ENCODE peak calls at places on chromosomes 13 and 19, in ten cellular contexts. One of them, this sample, is unnamed.

GRCh38 chr19:39826311-39826945 is 7.5 kb downstream of the DYRK1B start:
- DNase-seq in mammary epithelial cell: no peak
- DNase-seq in WERI-Rb-1: no peak
- DNase-seq in tibial nerve: no peak
- DNase-seq in neural progenitor cell: no peak
- DNase-seq in left lung: no peak
- DNase-seq in ascending aorta: no peak
- DNase-seq in fibroblast of lung: no peak
- DNase-seq in psoas muscle: peak; percentile 57
- DNase-seq in colonic mucosa: no peak
- DNase-seq in this sample: no peak

GRCh38 chr13:25375727-25376358 is 4.1 kb downstream of the ATP8A2 start:
- DNase-seq in mammary epithelial cell: peak; percentile 14
- DNase-seq in WERI-Rb-1: peak; percentile 74
- DNase-seq in tibial nerve: peak; percentile 41
- DNase-seq in neural progenitor cell: peak; percentile 54
- DNase-seq in left lung: no peak
- DNase-seq in ascending aorta: no peak
- DNase-seq in fibroblast of lung: peak; percentile 49
- DNase-seq in psoas muscle: no peak
- DNase-seq in colonic mucosa: peak; percentile 22
- DNase-seq in this sample: peak; percentile 13

GRCh38 chr13:96792736-96793444 is 201.4 kb downstream of the OXGR1 start:
- DNase-seq in mammary epithelial cell: no peak
- DNase-seq in WERI-Rb-1: no peak
- DNase-seq in tibial nerve: no peak
- DNase-seq in neural progenitor cell: no peak
- DNase-seq in left lung: no peak
- DNase-seq in ascending aorta: no peak
- DNase-seq in fibroblast of lung: no peak
- DNase-seq in psoas muscle: no peak
- DNase-seq in colonic mucosa: no peak
- DNase-seq in this sample: no peak

GRCh38 chr13:98275711-98276171 is 98.7 kb upstream of the RNF113B start:
- DNase-seq in mammary epithelial cell: no peak
- DNase-seq in WERI-Rb-1: no peak
- DNase-seq in tibial nerve: no peak
- DNase-seq in neural progenitor cell: no peak
- DNase-seq in left lung: no peak
- DNase-seq in ascending aorta: no peak
- DNase-seq in fibroblast of lung: no peak
- DNase-seq in psoas muscle: no peak
- DNase-seq in colonic mucosa: no peak
- DNase-seq in this sample: no peak

GRCh38 chr13:114204894-114205293 is 25.8 kb downstream of the CFAP97D2 start:
- DNase-seq in mammary epithelial cell: no peak
- DNase-seq in WERI-Rb-1: no peak
- DNase-seq in tibial nerve: no peak
- DNase-seq in neural progenitor cell: no peak
- DNase-seq in left lung: no peak
- DNase-seq in ascending aorta: no peak
- DNase-seq in fibroblast of lung: no peak
- DNase-seq in psoas muscle: no peak
- DNase-seq in colonic mucosa: no peak
- DNase-seq in this sample: no peak

GRCh38 chr13:97753269-97753668 is 200.2 kb upstream of the IPO5 start:
- DNase-seq in mammary epithelial cell: no peak
- DNase-seq in WERI-Rb-1: no peak
- DNase-seq in tibial nerve: no peak
- DNase-seq in neural progenitor cell: no peak
- DNase-seq in left lung: no peak
- DNase-seq in ascending aorta: no peak
- DNase-seq in fibroblast of lung: no peak
- DNase-seq in psoas muscle: no peak
- DNase-seq in colonic mucosa: no peak
- DNase-seq in this sample: no peak

GRCh38 chr13:46515793-46516192 is 37.2 kb upstream of the LRCH1 start:
- DNase-seq in mammary epithelial cell: no peak
- DNase-seq in WERI-Rb-1: no peak
- DNase-seq in tibial nerve: no peak
- DNase-seq in neural progenitor cell: no peak
- DNase-seq in left lung: no peak
- DNase-seq in ascending aorta: no peak
- DNase-seq in fibroblast of lung: no peak
- DNase-seq in psoas muscle: no peak
- DNase-seq in colonic mucosa: no peak
- DNase-seq in this sample: no peak

GRCh38 chr19:16249826-16250434 is 52.2 kb downstream of the AP1M1 start:
- DNase-seq in mammary epithelial cell: no peak
- DNase-seq in WERI-Rb-1: no peak
- DNase-seq in tibial nerve: no peak
- DNase-seq in neural progenitor cell: no peak
- DNase-seq in left lung: no peak
- DNase-seq in ascending aorta: no peak
- DNase-seq in fibroblast of lung: peak; percentile 46
- DNase-seq in psoas muscle: no peak
- DNase-seq in colonic mucosa: no peak
- DNase-seq in this sample: no peak

GRCh38 chr13:113835461-113836274 is 28.2 kb downstream of the GAS6 start:
- DNase-seq in mammary epithelial cell: no peak
- DNase-seq in WERI-Rb-1: peak; percentile 84
- DNase-seq in tibial nerve: no peak
- DNase-seq in neural progenitor cell: no peak
- DNase-seq in left lung: no peak
- DNase-seq in ascending aorta: no peak
- DNase-seq in fibroblast of lung: peak; percentile 75
- DNase-seq in psoas muscle: peak; percentile 51
- DNase-seq in colonic mucosa: no peak
- DNase-seq in this sample: peak; percentile 8

GRCh38 chr19:9789066-9789465 is 20.5 kb upstream of the ZNF846 start:
- DNase-seq in mammary epithelial cell: no peak
- DNase-seq in WERI-Rb-1: no peak
- DNase-seq in tibial nerve: no peak
- DNase-seq in neural progenitor cell: no peak
- DNase-seq in left lung: no peak
- DNase-seq in ascending aorta: no peak
- DNase-seq in fibroblast of lung: no peak
- DNase-seq in psoas muscle: no peak
- DNase-seq in colonic mucosa: no peak
- DNase-seq in this sample: no peak

GRCh38 chr19:47768604-47769003 is 9.9 kb upstream of the SELENOW start:
- DNase-seq in mammary epithelial cell: no peak
- DNase-seq in WERI-Rb-1: no peak
- DNase-seq in tibial nerve: no peak
- DNase-seq in neural progenitor cell: no peak
- DNase-seq in left lung: no peak
- DNase-seq in ascending aorta: no peak
- DNase-seq in fibroblast of lung: no peak
- DNase-seq in psoas muscle: no peak
- DNase-seq in colonic mucosa: no peak
- DNase-seq in this sample: no peak

GRCh38 chr13:21619633-21620220 is 15.8 kb upstream of the MICU2 start:
- DNase-seq in mammary epithelial cell: no peak
- DNase-seq in WERI-Rb-1: no peak
- DNase-seq in tibial nerve: no peak
- DNase-seq in neural progenitor cell: no peak
- DNase-seq in left lung: no peak
- DNase-seq in ascending aorta: no peak
- DNase-seq in fibroblast of lung: peak; percentile 52
- DNase-seq in psoas muscle: no peak
- DNase-seq in colonic mucosa: no peak
- DNase-seq in this sample: no peak

GRCh38 chr13:110610955-110611595 is 4.3 kb upstream of the NAXD start:
- DNase-seq in mammary epithelial cell: no peak
- DNase-seq in WERI-Rb-1: no peak
- DNase-seq in tibial nerve: no peak
- DNase-seq in neural progenitor cell: no peak
- DNase-seq in left lung: no peak
- DNase-seq in ascending aorta: no peak
- DNase-seq in fibroblast of lung: peak; percentile 10
- DNase-seq in psoas muscle: no peak
- DNase-seq in colonic mucosa: no peak
- DNase-seq in this sample: no peak

GRCh38 chr19:34305221-34306058 is 51.1 kb downstream of the GARRE1 start:
- DNase-seq in mammary epithelial cell: no peak
- DNase-seq in WERI-Rb-1: no peak
- DNase-seq in tibial nerve: no peak
- DNase-seq in neural progenitor cell: no peak
- DNase-seq in left lung: no peak
- DNase-seq in ascending aorta: no peak
- DNase-seq in fibroblast of lung: no peak
- DNase-seq in psoas muscle: no peak
- DNase-seq in colonic mucosa: no peak
- DNase-seq in this sample: no peak

GRCh38 chr13:113777311-113778260 is 18.6 kb downstream of the TMEM255B start:
- DNase-seq in mammary epithelial cell: no peak
- DNase-seq in WERI-Rb-1: no peak
- DNase-seq in tibial nerve: no peak
- DNase-seq in neural progenitor cell: peak; percentile 88
- DNase-seq in left lung: no peak
- DNase-seq in ascending aorta: no peak
- DNase-seq in fibroblast of lung: peak; percentile 29
- DNase-seq in psoas muscle: peak; percentile 43
- DNase-seq in colonic mucosa: no peak
- DNase-seq in this sample: no peak

GRCh38 chr19:18230941-18231734 is 4.9 kb upstream of the PDE4C start:
- DNase-seq in mammary epithelial cell: no peak
- DNase-seq in WERI-Rb-1: no peak
- DNase-seq in tibial nerve: no peak
- DNase-seq in neural progenitor cell: no peak
- DNase-seq in left lung: no peak
- DNase-seq in ascending aorta: no peak
- DNase-seq in fibroblast of lung: no peak
- DNase-seq in psoas muscle: no peak
- DNase-seq in colonic mucosa: no peak
- DNase-seq in this sample: no peak

GRCh38 chr19:18233224-18233825 is 7.1 kb upstream of the PDE4C start:
- DNase-seq in mammary epithelial cell: peak; percentile 43
- DNase-seq in WERI-Rb-1: peak; percentile 57
- DNase-seq in tibial nerve: no peak
- DNase-seq in neural progenitor cell: peak; percentile 96
- DNase-seq in left lung: no peak
- DNase-seq in ascending aorta: no peak
- DNase-seq in fibroblast of lung: peak; percentile 30
- DNase-seq in psoas muscle: peak; percentile 66
- DNase-seq in colonic mucosa: peak; percentile 52
- DNase-seq in this sample: no peak

GRCh38 chr19:18234194-18234593 is 8.0 kb upstream of the PDE4C start:
- DNase-seq in mammary epithelial cell: no peak
- DNase-seq in WERI-Rb-1: peak; percentile 79
- DNase-seq in tibial nerve: no peak
- DNase-seq in neural progenitor cell: no peak
- DNase-seq in left lung: no peak
- DNase-seq in ascending aorta: no peak
- DNase-seq in fibroblast of lung: no peak
- DNase-seq in psoas muscle: no peak
- DNase-seq in colonic mucosa: no peak
- DNase-seq in this sample: no peak

GRCh38 chr19:18231775-18232174 is 5.5 kb upstream of the PDE4C start:
- DNase-seq in mammary epithelial cell: no peak
- DNase-seq in WERI-Rb-1: peak; percentile 84
- DNase-seq in tibial nerve: no peak
- DNase-seq in neural progenitor cell: no peak
- DNase-seq in left lung: no peak
- DNase-seq in ascending aorta: no peak
- DNase-seq in fibroblast of lung: no peak
- DNase-seq in psoas muscle: no peak
- DNase-seq in colonic mucosa: no peak
- DNase-seq in this sample: no peak

GRCh38 chr19:18232540-18233223 is 6.4 kb upstream of the PDE4C start:
- DNase-seq in mammary epithelial cell: no peak
- DNase-seq in WERI-Rb-1: peak; percentile 88
- DNase-seq in tibial nerve: no peak
- DNase-seq in neural progenitor cell: no peak
- DNase-seq in left lung: no peak
- DNase-seq in ascending aorta: no peak
- DNase-seq in fibroblast of lung: no peak
- DNase-seq in psoas muscle: no peak
- DNase-seq in colonic mucosa: no peak
- DNase-seq in this sample: no peak
- TF ChIP-seq CTCF in mammary epithelial cell: no peak
- TF ChIP-seq CTCF in WERI-Rb-1: peak; percentile 51
- TF ChIP-seq CTCF in tibial nerve: no peak
- TF ChIP-seq CTCF in neural progenitor cell: peak; percentile 47
- TF ChIP-seq CTCF in left lung: no peak
- TF ChIP-seq CTCF in ascending aorta: no peak
- TF ChIP-seq CTCF in fibroblast of lung: no peak
- TF ChIP-seq CTCF in psoas muscle: no peak
- TF ChIP-seq CTCF in colonic mucosa: no peak
- TF ChIP-seq CTCF in this sample: no peak

GRCh38 chr19:7250951-7251350 is 43.3 kb downstream of the INSR start:
- DNase-seq in mammary epithelial cell: no peak
- DNase-seq in WERI-Rb-1: no peak
- DNase-seq in tibial nerve: no peak
- DNase-seq in neural progenitor cell: no peak
- DNase-seq in left lung: no peak
- DNase-seq in ascending aorta: no peak
- DNase-seq in fibroblast of lung: no peak
- DNase-seq in psoas muscle: no peak
- DNase-seq in colonic mucosa: no peak
- DNase-seq in this sample: no peak
- H3K4me3 ChIP-seq in mammary epithelial cell: no peak overlapping the region
- H3K4me3 ChIP-seq in WERI-Rb-1: no peak overlapping the region
- H3K4me3 ChIP-seq in tibial nerve: no peak overlapping the region
- H3K4me3 ChIP-seq in neural progenitor cell: no peak overlapping the region
- H3K4me3 ChIP-seq in left lung: no peak overlapping the region
- H3K4me3 ChIP-seq in ascending aorta: peak overlapping the region; percentile 27
- H3K4me3 ChIP-seq in fibroblast of lung: no peak overlapping the region
- H3K4me3 ChIP-seq in psoas muscle: no peak overlapping the region
- H3K4me3 ChIP-seq in colonic mucosa: no peak overlapping the region
- H3K4me3 ChIP-seq in this sample: no peak overlapping the region

DNA sequence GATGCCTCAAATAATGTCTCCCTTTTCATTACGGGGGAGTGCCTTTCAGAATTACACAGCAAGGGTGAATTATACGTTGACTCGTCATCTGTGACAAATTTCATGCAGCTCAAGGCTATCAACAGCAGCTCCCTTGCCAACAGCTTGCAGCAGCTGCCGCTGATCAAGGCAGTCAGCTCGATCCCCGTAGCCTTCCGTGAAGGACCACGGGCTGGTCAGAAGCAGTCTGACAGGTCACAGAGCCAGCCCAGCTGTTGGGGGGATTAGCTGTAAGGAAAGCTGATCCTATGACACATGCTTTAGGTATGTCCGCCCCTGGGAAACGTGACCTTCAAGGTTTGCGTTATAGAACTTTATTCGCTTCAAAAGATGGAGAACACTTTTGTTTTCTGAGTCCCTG is 62.8 kb upstream of the USP29 start:
- DNase-seq in mammary epithelial cell: no peak
- DNase-seq in WERI-Rb-1: peak; percentile 88
- DNase-seq in tibial nerve: no peak
- DNase-seq in neural progenitor cell: no peak
- DNase-seq in left lung: no peak
- DNase-seq in ascending aorta: no peak
- DNase-seq in fibroblast of lung: peak; percentile 68
- DNase-seq in psoas muscle: peak; percentile 52
- DNase-seq in colonic mucosa: peak; percentile 59
- DNase-seq in this sample: peak; percentile 27
- H3K27ac ChIP-seq in mammary epithelial cell: no peak overlapping the region
- H3K27ac ChIP-seq in WERI-Rb-1: no peak overlapping the region
- H3K27ac ChIP-seq in tibial nerve: no peak overlapping the region
- H3K27ac ChIP-seq in neural progenitor cell: no peak overlapping the region
- H3K27ac ChIP-seq in left lung: no peak overlapping the region
- H3K27ac ChIP-seq in ascending aorta: no peak overlapping the region
- H3K27ac ChIP-seq in fibroblast of lung: no peak overlapping the region
- H3K27ac ChIP-seq in psoas muscle: no peak overlapping the region
- H3K27ac ChIP-seq in colonic mucosa: no peak overlapping the region
- H3K27ac ChIP-seq in this sample: no peak overlapping the region

GRCh38 chr19:49363265-49364082 is at the start of gene DKKL1:
- DNase-seq in mammary epithelial cell: peak; percentile 99
- DNase-seq in WERI-Rb-1: peak; percentile 84
- DNase-seq in tibial nerve: peak; percentile 100
- DNase-seq in neural progenitor cell: peak; percentile 100
- DNase-seq in left lung: peak; percentile 99
- DNase-seq in ascending aorta: peak; percentile 98
- DNase-seq in fibroblast of lung: peak; percentile 99
- DNase-seq in psoas muscle: peak; percentile 99
- DNase-seq in colonic mucosa: peak; percentile 100
- DNase-seq in this sample: peak; percentile 99
- TF ChIP-seq CTCF in mammary epithelial cell: no peak
- TF ChIP-seq CTCF in WERI-Rb-1: peak; percentile 13
- TF ChIP-seq CTCF in tibial nerve: peak; percentile 5
- TF ChIP-seq CTCF in neural progenitor cell: peak; percentile 48
- TF ChIP-seq CTCF in left lung: no peak
- TF ChIP-seq CTCF in ascending aorta: no peak
- TF ChIP-seq CTCF in fibroblast of lung: no peak
- TF ChIP-seq CTCF in psoas muscle: no peak
- TF ChIP-seq CTCF in colonic mucosa: no peak
- TF ChIP-seq CTCF in this sample: no peak

This sample was measured in heart right ventricle.